ENCODE peak calls at places on chromosomes 5 and 9, in eight cellular contexts. U is heart left ventricle, C is astrocyte of the spinal cord, W is GM19239, X is stromal cell of bone marrow, I is GM12891, L is germinal center, D is stomach. A is an unnamed sample.

GRCh38 chr5:111555760-111556159 is 43.4 kb upstream of the STARD4 start:
- DNase-seq in U (no peak), C (no peak), W (no peak), X (no peak), I (no peak), L (no peak), D (no peak), A (no peak)

GRCh38 chr5:136200761-136201160 is 7.8 kb upstream of the SMIM32 start:
- DNase-seq in U (no peak), C (no peak), W (no peak), X (no peak), I (no peak), L (no peak), D (no peak), A (no peak)

GRCh38 chr5:124519396-124519795 is 227.0 kb downstream of the ZNF608 start:
- DNase-seq in U (peak), C (peak), W (no peak), X (peak), I (no peak), L (peak), D (no peak), A (peak)

GRCh38 chr5:150398432-150399157 is 14.1 kb downstream of the CD74 start:
- DNase-seq in U (no peak), C (no peak), W (peak), X (no peak), I (peak), L (peak), D (peak), A (no peak)

GRCh38 chr5:10601246-10602030 is 37.6 kb downstream of the ANKRD33B start:
- DNase-seq in U (peak), C (peak), W (no peak), X (peak), I (no peak), L (no peak), D (peak), A (peak)

GRCh38 chr5:42005561-42006153 is 80.6 kb downstream of the FBXO4 start:
- DNase-seq in U (no peak), C (peak), W (no peak), X (no peak), I (no peak), L (peak), D (no peak), A (peak)

GRCh38 chr5:118692811-118693342 is 295.5 kb downstream of the DTWD2 start:
- DNase-seq in U (no peak), C (no peak), W (no peak), X (no peak), I (no peak), L (no peak), D (no peak), A (no peak)

GRCh38 chr9:136179101-136179616 is 25.8 kb downstream of the LHX3 start:
- DNase-seq in U (no peak), C (no peak), W (no peak), X (no peak), I (no peak), L (no peak), D (no peak), A (no peak)

GRCh38 chr9:137095664-137096517 is 9.1 kb downstream of the MAN1B1 start:
- DNase-seq in U (peak), C (no peak), W (no peak), X (no peak), I (peak), L (peak), D (peak), A (no peak)

GRCh38 chr9:137412431-137412830 is 10.5 kb downstream of the EXD3 start:
- DNase-seq in U (no peak), C (no peak), W (no peak), X (no peak), I (no peak), L (no peak), D (no peak), A (peak)

GRCh38 chr5:38830521-38831051 is 15.2 kb upstream of the OSMR start:
- DNase-seq in U (no peak), C (no peak), W (no peak), X (no peak), I (no peak), L (no peak), D (no peak), A (peak)

GRCh38 chr5:131481569-131481968 is 153.5 kb downstream of the RAPGEF6 start:
- DNase-seq in U (no peak), C (no peak), W (no peak), X (no peak), I (no peak), L (no peak), D (no peak), A (peak)

GRCh38 chr5:35416217-35416988 is 186.1 kb upstream of the PRLR start:
- DNase-seq in U (no peak), C (no peak), W (no peak), X (no peak), I (no peak), L (no peak), D (no peak), A (no peak)

GRCh38 chr9:36008774-36009300 is 27.9 kb upstream of the RECK start:
- DNase-seq in U (peak), C (peak), W (peak), X (no peak), I (peak), L (peak), D (peak), A (peak)

GRCh38 chr5:122323132-122323548 is 11.1 kb downstream of the SNCAIP start:
- DNase-seq in U (no peak), C (peak), W (no peak), X (peak), I (no peak), L (no peak), D (no peak), A (no peak)

GRCh38 chr9:97985058-97985861 is 2.1 kb downstream of the ANP32B start:
- DNase-seq in U (no peak), C (peak), W (no peak), X (no peak), I (no peak), L (no peak), D (peak), A (peak)

GRCh38 chr9:13279284-13280162 is at the start of gene MPDZ:
- DNase-seq in U (peak), C (peak), W (no peak), X (peak), I (no peak), L (peak), D (peak), A (peak)

GRCh38 chr5:72178910-72179815 is 71.9 kb downstream of the MAP1B start:
- DNase-seq in U (peak), C (peak), W (no peak), X (peak), I (no peak), L (no peak), D (no peak), A (peak)

GRCh38 chr9:18071651-18072060 is 402.3 kb upstream of the ADAMTSL1 start:
- DNase-seq in U (no peak), C (no peak), W (no peak), X (no peak), I (no peak), L (no peak), D (no peak), A (peak)

GRCh38 chr5:114018178-114018577 is 343.7 kb upstream of the KCNN2 start:
- DNase-seq in U (no peak), C (no peak), W (no peak), X (no peak), I (no peak), L (no peak), D (no peak), A (no peak)

GRCh38 chr5:142872795-142873194 is 102.6 kb downstream of the ARHGAP26 start:
- DNase-seq in U (no peak), C (peak), W (no peak), X (no peak), I (no peak), L (no peak), D (peak), A (peak)

GRCh38 chr5:151719228-151719861 is 32.6 kb upstream of the SPARC start:
- DNase-seq in U (no peak), C (no peak), W (no peak), X (no peak), I (no peak), L (no peak), D (no peak), A (peak)

GRCh38 chr5:120124961-120125360 is 339.1 kb upstream of the PRR16 start:
- DNase-seq in U (no peak), C (no peak), W (no peak), X (no peak), I (no peak), L (no peak), D (no peak), A (peak)

GRCh38 chr9:98142925-98143481 is 24.0 kb upstream of the TRIM14 start:
- DNase-seq in U (no peak), C (no peak), W (no peak), X (no peak), I (no peak), L (no peak), D (no peak), A (no peak)

GRCh38 chr9:134341929-134342745 is 15.9 kb downstream of the RXRA start:
- DNase-seq in U (no peak), C (no peak), W (no peak), X (no peak), I (no peak), L (no peak), D (no peak), A (no peak)

GRCh38 chr5:158303261-158303660 is 444.3 kb upstream of the CLINT1 start:
- DNase-seq in U (no peak), C (no peak), W (no peak), X (no peak), I (no peak), L (no peak), D (no peak), A (no peak)

GRCh38 chr5:141223112-141223783 is at the start of gene PCDHB14:
- DNase-seq in U (no peak), C (no peak), W (no peak), X (peak), I (no peak), L (no peak), D (no peak), A (peak)

GRCh38 chr9:136386018-136386417 is 12.5 kb upstream of the CARD9 start:
- DNase-seq in U (no peak), C (no peak), W (no peak), X (no peak), I (no peak), L (no peak), D (no peak), A (no peak)

A was measured in cardiac fibroblast.